ENCODE peak calls at places on chromosomes 2 and 18, in five cellular contexts. D, O, K, U and G are unnamed samples.

GRCh38 chr2:30664761-30665358 is 142.4 kb downstream of the CAPN13 start:
- DNase-seq in D (peak), O (peak), K (no peak), U (no peak), G (peak)

GRCh38 chr18:10784596-10785202 is 258.9 kb downstream of the NAPG start:
- DNase-seq in O (no peak), U (no peak), D (no peak), K (peak), G (no peak)

GRCh38 chr2:75041791-75042231 is 83.4 kb downstream of the POLE4 start:
- DNase-seq in K (no peak), U (no peak), D (no peak), O (peak), G (no peak)

GRCh38 chr18:7158201-7158600 is 40.6 kb upstream of the LAMA1 start:
- DNase-seq in U (no peak), O (peak), D (no peak), K (no peak), G (peak)

GRCh38 chr2:317501-318424 is 29.9 kb upstream of the ALKAL2 start:
- DNase-seq in U (no peak), D (peak), O (peak), K (no peak), G (peak)

GRCh38 chr2:20221939-20222768 is 2.8 kb downstream of the SDC1 start:
- DNase-seq in K (no peak), U (peak), O (no peak), D (no peak), G (no peak)

GRCh38 chr18:63317982-63318881 is 1.3 kb downstream of the BCL2 start:
- DNase-seq in U (peak), D (no peak), K (no peak), O (no peak), G (no peak)

GRCh38 chr2:6077585-6077984 is 385.4 kb downstream of the SOX11 start:
- DNase-seq in U (no peak), K (no peak), O (no peak), D (no peak), G (no peak)

GRCh38 chr18:11108956-11109355 is 40.4 kb downstream of the PIEZO2 start:
- DNase-seq in O (no peak), K (no peak), U (no peak), D (no peak), G (no peak)

GRCh38 chr18:56402872-56403516 is 235.4 kb downstream of the TXNL1 start:
- DNase-seq in O (peak), K (no peak), D (peak), U (no peak), G (peak)

GRCh38 chr18:23812566-23813440 is 123.5 kb downstream of the LAMA3 start:
- DNase-seq in D (no peak), O (peak), U (no peak), K (peak), G (peak)

GRCh38 chr2:175464311-175464670 is 282.8 kb upstream of the ATP5MC3 start:
- DNase-seq in D (no peak), O (no peak), U (no peak), K (no peak), G (no peak)

GRCh38 chr18:33201509-33201926 is 239.0 kb downstream of the CCDC178 start:
- DNase-seq in K (no peak), O (no peak), D (no peak), U (no peak), G (peak)

GRCh38 chr2:204731996-204732395 is 186.7 kb downstream of the PARD3B start:
- DNase-seq in D (no peak), O (peak), U (no peak), K (no peak), G (peak)

GRCh38 chr2:190948671-190949070 is 65.3 kb downstream of the STAT1 start:
- DNase-seq in U (no peak), O (peak), K (no peak), D (no peak), G (peak)

GRCh38 chr2:69056071-69056470 is 43.1 kb downstream of the ANTXR1 start:
- DNase-seq in K (no peak), O (no peak), U (no peak), D (no peak), G (no peak)

GRCh38 chr2:239598011-239598731 is 197.4 kb upstream of the HDAC4 start:
- DNase-seq in U (peak), K (no peak), D (no peak), O (no peak), G (peak)

GRCh38 chr2:98583866-98584618 is 24.3 kb downstream of the COA5 start:
- DNase-seq in K (no peak), U (no peak), O (no peak), D (no peak), G (no peak)

GRCh38 chr2:182784777-182785176 is 68.7 kb downstream of the DNAJC10 start:
- DNase-seq in K (peak), O (peak), D (no peak), U (no peak), G (peak)

GRCh38 chr2:22037274-22037673 is 913.5 kb downstream of the TDRD15 start:
- DNase-seq in O (no peak), U (no peak), K (no peak), D (no peak), G (no peak)

GRCh38 chr2:180663016-180663471 is 317.4 kb upstream of the UBE2E3 start:
- DNase-seq in O (no peak), K (no peak), U (no peak), D (no peak), G (no peak)

GRCh38 chr2:26724784-26725515 is 32.4 kb downstream of the KCNK3 start:
- DNase-seq in K (no peak), U (no peak), O (no peak), D (no peak), G (no peak)

GRCh38 chr2:27572439-27572838 is 10.4 kb upstream of the ZNF512 start:
- DNase-seq in D (no peak), U (no peak), O (no peak), K (no peak), G (no peak)

GRCh38 chr2:96801464-96802280 is 14.4 kb upstream of the CNNM3 start:
- DNase-seq in K (no peak), O (no peak), U (no peak), D (no peak), G (no peak)

GRCh38 chr2:135792401-135793152 is 44.4 kb downstream of the LCT start:
- DNase-seq in U (no peak), K (no peak), D (no peak), O (no peak), G (no peak)

GRCh38 chr2:96931966-96932365 is 54.4 kb downstream of the FAM178B start:
- DNase-seq in K (no peak), D (no peak), O (no peak), U (no peak), G (no peak)

GRCh38 chr18:34650121-34650545 is 60.0 kb upstream of the DTNA start:
- DNase-seq in U (no peak), D (peak), K (peak), O (peak), G (peak)

GRCh38 chr2:144515694-144516416 is 4.1 kb downstream of the ZEB2 start:
- DNase-seq in K (peak), O (no peak), D (no peak), U (peak), G (peak)

GRCh38 chr2:133240505-133241230 is 327.6 kb downstream of the NCKAP5 start:
- DNase-seq in K (no peak), O (peak), U (no peak), D (no peak), G (peak)
- H3K4me3 ChIP-seq in K (no peak), O (peak), U (peak), D (no peak), G (peak)

DNA sequence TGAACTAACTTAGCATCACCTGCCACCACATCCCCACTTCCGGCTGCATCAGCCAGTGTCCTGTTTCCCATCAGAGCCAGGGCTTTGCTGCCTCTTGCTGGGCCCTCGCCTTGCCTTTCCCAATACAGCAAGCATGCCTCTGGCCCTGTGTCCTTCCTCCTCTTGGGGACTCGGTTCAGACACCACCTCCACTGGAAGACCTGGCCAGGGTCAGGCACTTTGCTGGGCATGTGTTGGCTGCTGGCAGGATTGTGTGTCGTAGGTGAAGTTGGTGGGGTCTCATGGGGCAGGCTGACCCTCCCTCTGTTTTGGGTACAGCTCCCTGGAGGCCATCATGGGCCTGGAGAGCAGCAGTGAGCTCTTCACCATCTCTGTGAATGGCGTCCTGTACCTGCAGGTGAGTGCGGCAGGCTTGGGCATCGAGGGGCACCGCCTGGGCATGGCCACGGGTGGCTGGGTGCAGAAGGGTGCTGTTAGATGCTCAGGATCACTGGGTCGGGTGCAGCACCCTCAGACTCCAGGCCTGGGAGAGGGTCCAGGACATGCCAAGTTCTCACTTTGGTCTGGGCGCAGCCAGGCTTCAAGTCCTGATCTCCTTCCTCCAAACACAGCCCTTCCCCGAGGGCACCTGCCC is 6.6 kb downstream of the ERFE start:
- DNase-seq in O (no peak), D (no peak), K (no peak), U (peak), G (no peak)
- H3K4me3 ChIP-seq in O (no peak), D (no peak), K (no peak), U (no peak), G (no peak)

GRCh38 chr18:58580078-58580477 is 48.8 kb downstream of the ALPK2 start:
- DNase-seq in O (peak), D (no peak), K (no peak), U (no peak), G (peak)

GRCh38 chr18:58578321-58578720 is 50.6 kb downstream of the ALPK2 start:
- DNase-seq in O (peak), D (no peak), K (no peak), U (no peak), G (no peak)

GRCh38 chr18:58580623-58581022 is 48.3 kb downstream of the ALPK2 start:
- DNase-seq in U (no peak), O (peak), D (no peak), K (no peak), G (peak)

GRCh38 chr18:58579561-58580047 is 49.3 kb downstream of the ALPK2 start:
- DNase-seq in O (peak), D (no peak), K (no peak), U (no peak), G (peak)

GRCh38 chr18:58578835-58579560 is 49.9 kb downstream of the ALPK2 start:
- DNase-seq in U (no peak), O (peak), K (no peak), D (no peak), G (peak)
- H3K4me3 ChIP-seq in U (no peak), O (peak), K (no peak), D (peak), G (peak)

GRCh38 chr2:237922641-237923361 is 44.0 kb upstream of the UBE2F start:
- DNase-seq in D (no peak), K (no peak), U (no peak), O (no peak), G (no peak)

GRCh38 chr2:237920673-237921072 is 46.1 kb upstream of the UBE2F start:
- DNase-seq in D (peak), U (no peak), K (no peak), O (peak), G (no peak)

GRCh38 chr2:237924164-237924534 is 42.7 kb upstream of the UBE2F start:
- DNase-seq in K (no peak), O (no peak), D (no peak), U (no peak), G (no peak)

GRCh38 chr2:237921967-237922492 is 44.8 kb upstream of the UBE2F start:
- DNase-seq in D (no peak), K (no peak), O (no peak), U (no peak), G (no peak)

DNA sequence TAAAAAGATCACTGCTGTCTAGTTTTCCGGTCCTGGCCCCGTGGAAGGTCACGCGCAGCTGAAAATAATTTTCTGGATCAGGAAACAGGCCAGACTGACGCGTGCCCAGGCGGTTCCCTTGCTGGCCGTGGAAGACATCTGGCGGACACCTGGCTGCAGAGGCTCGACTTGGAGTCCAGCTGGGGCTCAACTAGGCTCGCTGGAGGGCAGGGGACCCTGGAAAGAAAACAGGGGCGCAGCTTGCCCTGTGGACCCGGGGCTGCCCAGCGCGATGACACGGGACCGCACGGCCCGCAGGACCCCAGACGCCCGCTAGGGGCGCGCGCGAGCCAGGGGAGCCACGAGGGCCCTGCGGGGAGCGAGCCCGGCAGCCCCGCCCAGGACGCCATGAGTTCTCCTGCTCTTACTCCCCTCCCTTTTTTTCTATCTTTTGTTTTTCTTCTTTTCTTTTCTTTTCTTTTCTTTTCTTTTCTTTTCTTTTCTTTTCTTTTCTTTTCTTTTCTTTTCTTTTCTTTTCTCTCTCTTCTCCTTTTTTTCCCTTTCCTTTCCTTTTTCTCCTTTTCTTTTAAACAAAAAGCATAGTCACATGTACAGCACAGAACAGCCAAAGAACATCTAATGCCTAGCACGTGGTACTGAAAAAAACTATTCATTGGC is 43.2 kb upstream of the UBE2F start:
- DNase-seq in O (peak), U (peak), K (peak), D (peak), G (peak)
- H3K4me3 ChIP-seq in O (no peak), U (peak), K (no peak), D (no peak), G (peak)